ENCODE peak calls at places on chromosomes 2 and 18, in nine cellular contexts. One of them, this sample, is unnamed.

GRCh38 chr2:186716899-186717811 is 23.3 kb downstream of the FAM171B start:
- DNase-seq in Daoy: no peak
- DNase-seq in NCI-H1694: no peak
- DNase-seq in T follicular helper cell: no peak
- DNase-seq in posterior vena cava: no peak
- DNase-seq in activated CD8-positive, alpha-beta T cell treated with anti-CD3 and anti-CD28 coated beads, Interleukin-2, amount 10 ng/mL, durations not matched to agents 7 days and 5 days: no peak
- DNase-seq in HT1080: no peak
- DNase-seq in uterus: no peak
- DNase-seq in fibroblast of lung: no peak
- DNase-seq in this sample: no peak

GRCh38 chr2:84847326-84848050 is 33.4 kb downstream of the TRABD2A start:
- DNase-seq in Daoy: no peak
- DNase-seq in NCI-H1694: no peak
- DNase-seq in T follicular helper cell: no peak
- DNase-seq in posterior vena cava: no peak
- DNase-seq in activated CD8-positive, alpha-beta T cell treated with anti-CD3 and anti-CD28 coated beads, Interleukin-2, amount 10 ng/mL, durations not matched to agents 7 days and 5 days: peak
- DNase-seq in HT1080: no peak
- DNase-seq in uterus: no peak
- DNase-seq in fibroblast of lung: no peak
- DNase-seq in this sample: no peak

GRCh38 chr18:78330761-78331160 is 648.9 kb upstream of the SALL3 start:
- DNase-seq in Daoy: peak
- DNase-seq in NCI-H1694: no peak
- DNase-seq in T follicular helper cell: no peak
- DNase-seq in posterior vena cava: no peak
- DNase-seq in activated CD8-positive, alpha-beta T cell treated with anti-CD3 and anti-CD28 coated beads, Interleukin-2, amount 10 ng/mL, durations not matched to agents 7 days and 5 days: no peak
- DNase-seq in HT1080: peak
- DNase-seq in uterus: no peak
- DNase-seq in fibroblast of lung: no peak
- DNase-seq in this sample: no peak

GRCh38 chr2:109471656-109472055 is 142.1 kb downstream of the SEPTIN10 start:
- DNase-seq in Daoy: no peak
- DNase-seq in NCI-H1694: peak
- DNase-seq in T follicular helper cell: no peak
- DNase-seq in posterior vena cava: peak
- DNase-seq in activated CD8-positive, alpha-beta T cell treated with anti-CD3 and anti-CD28 coated beads, Interleukin-2, amount 10 ng/mL, durations not matched to agents 7 days and 5 days: no peak
- DNase-seq in HT1080: no peak
- DNase-seq in uterus: no peak
- DNase-seq in fibroblast of lung: no peak
- DNase-seq in this sample: peak

GRCh38 chr2:218026244-218026643 is 23.4 kb upstream of the TNS1 start:
- DNase-seq in Daoy: no peak
- DNase-seq in NCI-H1694: no peak
- DNase-seq in T follicular helper cell: no peak
- DNase-seq in posterior vena cava: no peak
- DNase-seq in activated CD8-positive, alpha-beta T cell treated with anti-CD3 and anti-CD28 coated beads, Interleukin-2, amount 10 ng/mL, durations not matched to agents 7 days and 5 days: no peak
- DNase-seq in HT1080: no peak
- DNase-seq in uterus: no peak
- DNase-seq in fibroblast of lung: no peak
- DNase-seq in this sample: no peak

GRCh38 chr2:220458051-220458450 is 830.6 kb downstream of the SLC4A3 start:
- DNase-seq in Daoy: no peak
- DNase-seq in NCI-H1694: no peak
- DNase-seq in T follicular helper cell: no peak
- DNase-seq in posterior vena cava: no peak
- DNase-seq in activated CD8-positive, alpha-beta T cell treated with anti-CD3 and anti-CD28 coated beads, Interleukin-2, amount 10 ng/mL, durations not matched to agents 7 days and 5 days: no peak
- DNase-seq in HT1080: no peak
- DNase-seq in uterus: no peak
- DNase-seq in fibroblast of lung: no peak
- DNase-seq in this sample: no peak

GRCh38 chr18:49139726-49140125 is 189.0 kb upstream of the SMAD7 start:
- DNase-seq in Daoy: no peak
- DNase-seq in NCI-H1694: no peak
- DNase-seq in T follicular helper cell: no peak
- DNase-seq in posterior vena cava: no peak
- DNase-seq in activated CD8-positive, alpha-beta T cell treated with anti-CD3 and anti-CD28 coated beads, Interleukin-2, amount 10 ng/mL, durations not matched to agents 7 days and 5 days: no peak
- DNase-seq in HT1080: no peak
- DNase-seq in uterus: no peak
- DNase-seq in fibroblast of lung: no peak
- DNase-seq in this sample: no peak

GRCh38 chr2:71720283-71720560 is 266.9 kb downstream of the DYSF start:
- DNase-seq in Daoy: no peak
- DNase-seq in NCI-H1694: no peak
- DNase-seq in T follicular helper cell: no peak
- DNase-seq in posterior vena cava: no peak
- DNase-seq in activated CD8-positive, alpha-beta T cell treated with anti-CD3 and anti-CD28 coated beads, Interleukin-2, amount 10 ng/mL, durations not matched to agents 7 days and 5 days: no peak
- DNase-seq in HT1080: no peak
- DNase-seq in uterus: no peak
- DNase-seq in fibroblast of lung: no peak
- DNase-seq in this sample: no peak

GRCh38 chr2:30527411-30527810 is 80.4 kb downstream of the LCLAT1 start:
- DNase-seq in Daoy: no peak
- DNase-seq in NCI-H1694: no peak
- DNase-seq in T follicular helper cell: no peak
- DNase-seq in posterior vena cava: no peak
- DNase-seq in activated CD8-positive, alpha-beta T cell treated with anti-CD3 and anti-CD28 coated beads, Interleukin-2, amount 10 ng/mL, durations not matched to agents 7 days and 5 days: no peak
- DNase-seq in HT1080: no peak
- DNase-seq in uterus: no peak
- DNase-seq in fibroblast of lung: peak
- DNase-seq in this sample: no peak

GRCh38 chr2:43676322-43677050 is at the start of gene C1GALT1C1L:
- DNase-seq in Daoy: peak
- DNase-seq in NCI-H1694: peak
- DNase-seq in T follicular helper cell: no peak
- DNase-seq in posterior vena cava: peak
- DNase-seq in activated CD8-positive, alpha-beta T cell treated with anti-CD3 and anti-CD28 coated beads, Interleukin-2, amount 10 ng/mL, durations not matched to agents 7 days and 5 days: no peak
- DNase-seq in HT1080: peak
- DNase-seq in uterus: peak
- DNase-seq in fibroblast of lung: peak
- DNase-seq in this sample: peak

This sample was measured in heart left ventricle.